ENCODE peak calls at places on chromosome 5, in six cellular contexts. One of them, this sample, is unnamed.

GRCh38 chr5:32030686-32031478 is 143.2 kb downstream of the GOLPH3 start:
- DNase-seq in mammary epithelial cell: no peak
- DNase-seq in SJCRH30: no peak
- DNase-seq in fibroblast of pulmonary artery: peak; percentile 36
- DNase-seq in OCI-LY7: no peak
- DNase-seq in Caco-2: no peak
- DNase-seq in this sample: no peak

GRCh38 chr5:74953961-74954720 is 88.0 kb upstream of the FAM169A start:
- DNase-seq in SJCRH30: no peak
- DNase-seq in OCI-LY7: no peak
- DNase-seq in Caco-2: peak; percentile 85
- DNase-seq in mammary epithelial cell: peak; percentile 35
- DNase-seq in fibroblast of pulmonary artery: peak; percentile 20
- DNase-seq in this sample: no peak

GRCh38 chr5:400282-401215 is 42.4 kb upstream of the EXOC3 start:
- DNase-seq in fibroblast of pulmonary artery: peak; percentile 18
- DNase-seq in OCI-LY7: no peak
- DNase-seq in SJCRH30: no peak
- DNase-seq in Caco-2: no peak
- DNase-seq in mammary epithelial cell: no peak
- DNase-seq in this sample: peak; percentile 2

GRCh38 chr5:89584339-89584956 is 701.5 kb upstream of the MEF2C start:
- DNase-seq in OCI-LY7: no peak
- DNase-seq in fibroblast of pulmonary artery: peak; percentile 45
- DNase-seq in SJCRH30: peak; percentile 25
- DNase-seq in Caco-2: no peak
- DNase-seq in mammary epithelial cell: peak; percentile 88
- DNase-seq in this sample: no peak

GRCh38 chr5:179141867-179142266 is 81.7 kb downstream of the ZNF354C start:
- DNase-seq in Caco-2: no peak
- DNase-seq in mammary epithelial cell: no peak
- DNase-seq in OCI-LY7: no peak
- DNase-seq in SJCRH30: no peak
- DNase-seq in fibroblast of pulmonary artery: no peak
- DNase-seq in this sample: no peak

GRCh38 chr5:132274050-132274869 is 16.8 kb downstream of the PDLIM4 start:
- DNase-seq in SJCRH30: no peak
- DNase-seq in OCI-LY7: no peak
- DNase-seq in fibroblast of pulmonary artery: no peak
- DNase-seq in Caco-2: peak; percentile 28
- DNase-seq in mammary epithelial cell: no peak
- DNase-seq in this sample: peak; percentile 4

GRCh38 chr5:180093651-180094382 is 22.3 kb upstream of the RNF130 start:
- DNase-seq in OCI-LY7: no peak
- DNase-seq in Caco-2: no peak
- DNase-seq in fibroblast of pulmonary artery: no peak
- DNase-seq in mammary epithelial cell: no peak
- DNase-seq in SJCRH30: no peak
- DNase-seq in this sample: no peak

GRCh38 chr5:54450542-54450941 is 5.0 kb upstream of the HSPB3 start:
- DNase-seq in SJCRH30: no peak
- DNase-seq in Caco-2: no peak
- DNase-seq in OCI-LY7: no peak
- DNase-seq in mammary epithelial cell: no peak
- DNase-seq in fibroblast of pulmonary artery: no peak
- DNase-seq in this sample: no peak

GRCh38 chr5:94433393-94434149 is 184.8 kb downstream of the KIAA0825 start:
- DNase-seq in OCI-LY7: no peak
- DNase-seq in Caco-2: no peak
- DNase-seq in mammary epithelial cell: peak; percentile 19
- DNase-seq in fibroblast of pulmonary artery: peak; percentile 97
- DNase-seq in SJCRH30: no peak
- DNase-seq in this sample: no peak

GRCh38 chr5:95713960-95714710 is 17.0 kb upstream of the RHOBTB3 start:
- DNase-seq in fibroblast of pulmonary artery: peak; percentile 70
- DNase-seq in mammary epithelial cell: no peak
- DNase-seq in Caco-2: no peak
- DNase-seq in SJCRH30: no peak
- DNase-seq in OCI-LY7: no peak
- DNase-seq in this sample: no peak

GRCh38 chr5:14463629-14464028 is 118.0 kb upstream of the OTULINL start:
- DNase-seq in SJCRH30: no peak
- DNase-seq in fibroblast of pulmonary artery: peak; percentile 86
- DNase-seq in OCI-LY7: no peak
- DNase-seq in mammary epithelial cell: peak; percentile 72
- DNase-seq in Caco-2: no peak
- DNase-seq in this sample: no peak

GRCh38 chr5:139648205-139649081 is at the start of gene CXXC5:
- DNase-seq in OCI-LY7: peak; percentile 89
- DNase-seq in Caco-2: peak; percentile 88
- DNase-seq in SJCRH30: peak; percentile 91
- DNase-seq in mammary epithelial cell: peak; percentile 80
- DNase-seq in fibroblast of pulmonary artery: peak; percentile 85
- DNase-seq in this sample: peak; percentile 74

GRCh38 chr5:139131062-139131856 is 66.9 kb downstream of the SIL1 start:
- DNase-seq in OCI-LY7: no peak
- DNase-seq in mammary epithelial cell: no peak
- DNase-seq in fibroblast of pulmonary artery: peak; percentile 41
- DNase-seq in Caco-2: no peak
- DNase-seq in SJCRH30: no peak
- DNase-seq in this sample: no peak

GRCh38 chr5:20113930-20114329 is 125.9 kb upstream of the CDH18 start:
- DNase-seq in Caco-2: no peak
- DNase-seq in OCI-LY7: no peak
- DNase-seq in fibroblast of pulmonary artery: no peak
- DNase-seq in SJCRH30: no peak
- DNase-seq in mammary epithelial cell: no peak
- DNase-seq in this sample: no peak

GRCh38 chr5:57366744-57367143 is 115.9 kb downstream of the ACTBL2 start:
- DNase-seq in Caco-2: peak; percentile 55
- DNase-seq in OCI-LY7: no peak
- DNase-seq in SJCRH30: no peak
- DNase-seq in mammary epithelial cell: peak; percentile 67
- DNase-seq in fibroblast of pulmonary artery: peak; percentile 42
- DNase-seq in this sample: no peak

GRCh38 chr5:170644501-170644900 is 139.0 kb upstream of the GABRP start:
- DNase-seq in SJCRH30: no peak
- DNase-seq in Caco-2: no peak
- DNase-seq in mammary epithelial cell: no peak
- DNase-seq in fibroblast of pulmonary artery: no peak
- DNase-seq in OCI-LY7: no peak
- DNase-seq in this sample: no peak

GRCh38 chr5:127011151-127011550 is 19.2 kb downstream of the MARCHF3 start:
- DNase-seq in SJCRH30: no peak
- DNase-seq in OCI-LY7: no peak
- DNase-seq in fibroblast of pulmonary artery: peak; percentile 66
- DNase-seq in Caco-2: no peak
- DNase-seq in mammary epithelial cell: peak; percentile 84
- DNase-seq in this sample: no peak

GRCh38 chr5:29614202-29614601 is 1579.3 kb upstream of the CDH6 start:
- DNase-seq in fibroblast of pulmonary artery: no peak
- DNase-seq in OCI-LY7: no peak
- DNase-seq in Caco-2: no peak
- DNase-seq in SJCRH30: no peak
- DNase-seq in mammary epithelial cell: no peak
- DNase-seq in this sample: no peak

GRCh38 chr5:172830876-172831662 is 3.0 kb upstream of the ERGIC1 start:
- DNase-seq in OCI-LY7: no peak
- DNase-seq in mammary epithelial cell: peak; percentile 40
- DNase-seq in SJCRH30: peak; percentile 48
- DNase-seq in fibroblast of pulmonary artery: peak; percentile 98
- DNase-seq in Caco-2: no peak
- DNase-seq in this sample: no peak

GRCh38 chr5:149550608-149551226 is 522 bp downstream of the CSNK1A1 start:
- DNase-seq in SJCRH30: peak; percentile 30
- DNase-seq in Caco-2: no peak
- DNase-seq in mammary epithelial cell: no peak
- DNase-seq in OCI-LY7: peak; percentile 43
- DNase-seq in fibroblast of pulmonary artery: no peak
- DNase-seq in this sample: no peak

GRCh38 chr5:141805874-141806273 is 72.3 kb downstream of the PCDH1 start:
- DNase-seq in fibroblast of pulmonary artery: peak; percentile 32
- DNase-seq in Caco-2: no peak
- DNase-seq in SJCRH30: no peak
- DNase-seq in OCI-LY7: no peak
- DNase-seq in mammary epithelial cell: no peak
- DNase-seq in this sample: no peak

GRCh38 chr5:174916227-174916626 is 191.8 kb downstream of the MSX2 start:
- DNase-seq in Caco-2: no peak
- DNase-seq in SJCRH30: no peak
- DNase-seq in mammary epithelial cell: no peak
- DNase-seq in fibroblast of pulmonary artery: no peak
- DNase-seq in OCI-LY7: no peak
- DNase-seq in this sample: no peak

GRCh38 chr5:174910245-174910737 is 185.9 kb downstream of the MSX2 start:
- DNase-seq in OCI-LY7: peak; percentile 48
- DNase-seq in SJCRH30: peak; percentile 89
- DNase-seq in Caco-2: peak; percentile 70
- DNase-seq in fibroblast of pulmonary artery: peak; percentile 49
- DNase-seq in mammary epithelial cell: peak; percentile 17
- DNase-seq in this sample: peak; percentile 80
- H3K4me3 ChIP-seq in OCI-LY7: no peak overlapping the region
- H3K4me3 ChIP-seq in SJCRH30: peak overlapping the region; percentile 33
- H3K4me3 ChIP-seq in Caco-2: no peak overlapping the region
- H3K4me3 ChIP-seq in fibroblast of pulmonary artery: no peak overlapping the region
- H3K4me3 ChIP-seq in mammary epithelial cell: no peak overlapping the region
- H3K4me3 ChIP-seq in this sample: no peak overlapping the region

GRCh38 chr5:147382776-147383175 is 127.1 kb downstream of the DPYSL3 start:
- DNase-seq in mammary epithelial cell: no peak
- DNase-seq in SJCRH30: peak; percentile 73
- DNase-seq in Caco-2: no peak
- DNase-seq in OCI-LY7: no peak
- DNase-seq in fibroblast of pulmonary artery: peak; percentile 27
- DNase-seq in this sample: no peak
- H3K4me3 ChIP-seq in mammary epithelial cell: no peak overlapping the region
- H3K4me3 ChIP-seq in SJCRH30: peak overlapping the region; percentile 62
- H3K4me3 ChIP-seq in Caco-2: no peak overlapping the region
- H3K4me3 ChIP-seq in OCI-LY7: no peak overlapping the region
- H3K4me3 ChIP-seq in fibroblast of pulmonary artery: peak overlapping the region; percentile 46
- H3K4me3 ChIP-seq in this sample: no peak overlapping the region

DNA sequence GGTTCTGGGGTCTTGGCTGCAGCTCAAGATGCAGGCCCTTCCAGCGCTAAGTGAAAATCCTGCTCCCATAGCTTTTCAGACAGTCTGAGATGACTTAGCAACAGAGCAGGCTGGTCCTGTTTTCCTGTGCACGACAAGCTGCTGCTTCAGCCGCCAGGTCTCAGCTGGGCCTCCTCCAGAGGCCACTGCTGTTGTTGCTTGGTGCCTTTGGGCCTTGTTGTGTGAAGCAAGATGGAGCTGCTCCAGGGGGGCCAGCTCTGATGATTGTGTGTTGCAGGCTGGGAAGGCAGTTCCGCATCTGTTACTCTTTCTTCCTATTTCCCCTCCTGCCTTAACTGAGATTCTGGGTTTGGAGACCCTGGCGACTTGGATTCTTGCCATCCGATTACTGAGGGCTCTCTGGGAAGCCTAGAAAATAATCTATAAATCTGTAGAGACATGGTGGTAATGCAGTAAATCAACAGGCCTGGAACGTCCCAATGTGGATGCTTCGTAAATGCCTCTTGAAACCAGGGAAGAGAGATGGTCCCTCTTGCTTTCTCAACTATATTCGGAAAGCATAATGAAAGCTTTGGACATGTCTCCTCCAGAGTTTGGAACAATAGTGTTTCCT is 3.2 kb downstream of the MAP1B start:
- DNase-seq in fibroblast of pulmonary artery: no peak
- DNase-seq in mammary epithelial cell: no peak
- DNase-seq in Caco-2: no peak
- DNase-seq in OCI-LY7: no peak
- DNase-seq in SJCRH30: no peak
- DNase-seq in this sample: no peak
- H3K4me3 ChIP-seq in fibroblast of pulmonary artery: peak overlapping the region; percentile 89
- H3K4me3 ChIP-seq in mammary epithelial cell: no peak overlapping the region
- H3K4me3 ChIP-seq in Caco-2: no peak overlapping the region
- H3K4me3 ChIP-seq in OCI-LY7: no peak overlapping the region
- H3K4me3 ChIP-seq in SJCRH30: no peak overlapping the region
- H3K4me3 ChIP-seq in this sample: no peak overlapping the region

DNA sequence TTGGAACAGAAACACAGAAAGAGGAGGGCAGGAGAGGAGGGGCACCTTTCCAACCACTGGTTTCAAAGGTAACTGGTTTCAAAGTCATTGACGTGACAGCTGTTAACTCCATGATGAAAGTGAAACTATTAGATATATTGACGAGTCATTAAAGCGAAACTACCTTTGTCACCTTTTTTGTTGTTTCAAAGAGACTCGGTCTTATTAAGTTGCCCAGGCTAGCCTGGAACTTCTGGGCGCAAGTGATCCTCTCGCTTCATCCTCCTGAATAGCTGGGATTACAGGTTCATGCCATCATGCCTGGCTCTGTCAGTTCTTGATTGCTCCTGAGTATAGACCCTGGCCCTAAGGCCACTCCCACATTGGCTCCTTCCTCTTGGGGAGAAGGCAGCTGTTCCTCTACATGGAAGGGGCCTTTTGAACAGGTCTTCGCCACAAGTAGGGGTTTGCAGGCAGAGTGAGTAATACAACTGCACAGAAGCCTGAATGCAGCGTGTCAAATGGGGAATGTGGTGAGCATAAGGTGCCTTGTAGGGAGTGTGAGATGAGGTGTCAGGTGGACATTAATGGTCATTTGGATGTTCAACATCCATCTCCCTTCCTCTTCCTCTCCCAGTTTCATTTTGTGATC is 3.4 kb upstream of the F12 start:
- DNase-seq in Caco-2: no peak
- DNase-seq in SJCRH30: peak; percentile 96
- DNase-seq in mammary epithelial cell: no peak
- DNase-seq in OCI-LY7: no peak
- DNase-seq in fibroblast of pulmonary artery: no peak
- DNase-seq in this sample: no peak
- H3K4me3 ChIP-seq in Caco-2: no peak overlapping the region
- H3K4me3 ChIP-seq in SJCRH30: no peak overlapping the region
- H3K4me3 ChIP-seq in mammary epithelial cell: no peak overlapping the region
- H3K4me3 ChIP-seq in OCI-LY7: no peak overlapping the region
- H3K4me3 ChIP-seq in fibroblast of pulmonary artery: no peak overlapping the region
- H3K4me3 ChIP-seq in this sample: no peak overlapping the region